ENCODE peak calls at places on chromosome 3, in six cellular contexts. One of them, this sample, is unnamed.
A peak's percentile ranks its signal among the peaks of the same experiment; 100 is the strongest.

GRCh38 chr3:165519687-165520086 is 317.5 kb downstream of the BCHE start:
- DNase-seq in IMR-90: no peak
- DNase-seq in mesendoderm: no peak
- DNase-seq in mesenchymal stem cell: no peak
- DNase-seq in H1: no peak
- DNase-seq in neuronal stem cell: no peak
- DNase-seq in this sample: no peak

GRCh38 chr3:128323206-128324081 is 143.2 kb downstream of the DNAJB8 start:
- DNase-seq in H1: peak; percentile 28
- DNase-seq in mesendoderm: no peak
- DNase-seq in mesenchymal stem cell: no peak
- DNase-seq in IMR-90: no peak
- DNase-seq in neuronal stem cell: no peak
- DNase-seq in this sample: no peak

GRCh38 chr3:184110316-184110725 is 13.5 kb downstream of the HTR3E start:
- DNase-seq in mesenchymal stem cell: peak; percentile 23
- DNase-seq in IMR-90: peak; percentile 79
- DNase-seq in mesendoderm: peak; percentile 69
- DNase-seq in H1: no peak
- DNase-seq in neuronal stem cell: no peak
- DNase-seq in this sample: no peak

GRCh38 chr3:39148116-39149058 is 5.0 kb downstream of the CSRNP1 start:
- DNase-seq in mesenchymal stem cell: peak; percentile 89
- DNase-seq in mesendoderm: peak; percentile 68
- DNase-seq in neuronal stem cell: no peak
- DNase-seq in H1: no peak
- DNase-seq in IMR-90: peak; percentile 75
- DNase-seq in this sample: no peak

GRCh38 chr3:179589143-179589542 is 15.3 kb downstream of the MRPL47 start:
- DNase-seq in mesendoderm: no peak
- DNase-seq in IMR-90: peak; percentile 73
- DNase-seq in mesenchymal stem cell: peak; percentile 62
- DNase-seq in neuronal stem cell: no peak
- DNase-seq in H1: no peak
- DNase-seq in this sample: no peak

GRCh38 chr3:101963902-101964362 is 114.6 kb downstream of the NFKBIZ start:
- DNase-seq in IMR-90: peak; percentile 78
- DNase-seq in H1: no peak
- DNase-seq in neuronal stem cell: no peak
- DNase-seq in mesendoderm: no peak
- DNase-seq in mesenchymal stem cell: peak; percentile 41
- DNase-seq in this sample: peak; percentile 12

GRCh38 chr3:107240183-107241091 is 136.8 kb upstream of the CCDC54 start:
- DNase-seq in H1: peak; percentile 84
- DNase-seq in neuronal stem cell: peak; percentile 61
- DNase-seq in IMR-90: peak; percentile 75
- DNase-seq in mesenchymal stem cell: peak; percentile 83
- DNase-seq in mesendoderm: peak; percentile 70
- DNase-seq in this sample: peak; percentile 65

GRCh38 chr3:42700366-42701288 is 2.0 kb downstream of the HHATL start:
- DNase-seq in H1: peak; percentile 38
- DNase-seq in neuronal stem cell: no peak
- DNase-seq in IMR-90: no peak
- DNase-seq in mesendoderm: no peak
- DNase-seq in mesenchymal stem cell: no peak
- DNase-seq in this sample: no peak

GRCh38 chr3:171295502-171296373 is 164.5 kb downstream of the TNIK start:
- DNase-seq in mesendoderm: no peak
- DNase-seq in IMR-90: no peak
- DNase-seq in H1: no peak
- DNase-seq in neuronal stem cell: no peak
- DNase-seq in mesenchymal stem cell: no peak
- DNase-seq in this sample: no peak

GRCh38 chr3:137642831-137643230 is 121.3 kb upstream of the SOX14 start:
- DNase-seq in IMR-90: no peak
- DNase-seq in neuronal stem cell: no peak
- DNase-seq in mesenchymal stem cell: no peak
- DNase-seq in mesendoderm: peak; percentile 91
- DNase-seq in H1: no peak
- DNase-seq in this sample: no peak

GRCh38 chr3:14201881-14202684 is 23.5 kb downstream of the LSM3 start:
- DNase-seq in mesendoderm: no peak
- DNase-seq in mesenchymal stem cell: no peak
- DNase-seq in neuronal stem cell: no peak
- DNase-seq in IMR-90: no peak
- DNase-seq in H1: peak; percentile 42
- DNase-seq in this sample: no peak

GRCh38 chr3:130770637-130771036 is 24.0 kb upstream of the PIK3R4 start:
- DNase-seq in neuronal stem cell: no peak
- DNase-seq in mesenchymal stem cell: no peak
- DNase-seq in IMR-90: no peak
- DNase-seq in mesendoderm: no peak
- DNase-seq in H1: no peak
- DNase-seq in this sample: no peak

GRCh38 chr3:80190051-80190450 is 422.3 kb upstream of the ROBO1 start:
- DNase-seq in H1: no peak
- DNase-seq in mesenchymal stem cell: peak; percentile 68
- DNase-seq in neuronal stem cell: no peak
- DNase-seq in mesendoderm: peak; percentile 50
- DNase-seq in IMR-90: peak; percentile 30
- DNase-seq in this sample: no peak

GRCh38 chr3:124701687-124702086 is 28.6 kb upstream of the UMPS start:
- DNase-seq in mesenchymal stem cell: peak; percentile 52
- DNase-seq in H1: no peak
- DNase-seq in mesendoderm: no peak
- DNase-seq in IMR-90: peak; percentile 79
- DNase-seq in neuronal stem cell: no peak
- DNase-seq in this sample: no peak

GRCh38 chr3:122021811-122022401 is at the start of gene ILDR1:
- DNase-seq in neuronal stem cell: no peak
- DNase-seq in IMR-90: no peak
- DNase-seq in mesenchymal stem cell: no peak
- DNase-seq in H1: peak; percentile 79
- DNase-seq in mesendoderm: no peak
- DNase-seq in this sample: peak; percentile 55

GRCh38 chr3:179347108-179347382 is 464 bp upstream of the MFN1 start:
- DNase-seq in IMR-90: no peak
- DNase-seq in neuronal stem cell: no peak
- DNase-seq in mesenchymal stem cell: no peak
- DNase-seq in mesendoderm: no peak
- DNase-seq in H1: no peak
- DNase-seq in this sample: no peak

GRCh38 chr3:41975421-41976103 is 13.7 kb upstream of the ULK4 start:
- DNase-seq in neuronal stem cell: no peak
- DNase-seq in mesendoderm: no peak
- DNase-seq in IMR-90: no peak
- DNase-seq in mesenchymal stem cell: no peak
- DNase-seq in H1: no peak
- DNase-seq in this sample: peak; percentile 56

GRCh38 chr3:47409284-47409683 is 28.5 kb downstream of the PTPN23 start:
- DNase-seq in IMR-90: no peak
- DNase-seq in neuronal stem cell: no peak
- DNase-seq in H1: no peak
- DNase-seq in mesendoderm: no peak
- DNase-seq in mesenchymal stem cell: no peak
- DNase-seq in this sample: no peak

GRCh38 chr3:167406876-167407492 is 26.9 kb upstream of the ZBBX start:
- DNase-seq in mesendoderm: peak; percentile 90
- DNase-seq in H1: no peak
- DNase-seq in neuronal stem cell: peak; percentile 56
- DNase-seq in IMR-90: peak; percentile 15
- DNase-seq in mesenchymal stem cell: peak; percentile 78
- DNase-seq in this sample: peak; percentile 69

GRCh38 chr3:8490079-8490552 is 11.5 kb upstream of the LMCD1 start:
- DNase-seq in mesendoderm: peak; percentile 50
- DNase-seq in H1: no peak
- DNase-seq in neuronal stem cell: no peak
- DNase-seq in mesenchymal stem cell: peak; percentile 87
- DNase-seq in IMR-90: peak; percentile 98
- DNase-seq in this sample: peak; percentile 97

GRCh38 chr3:53970656-53971055 is 79.0 kb upstream of the SELENOK start:
- DNase-seq in mesendoderm: peak; percentile 56
- DNase-seq in H1: peak; percentile 50
- DNase-seq in mesenchymal stem cell: no peak
- DNase-seq in IMR-90: no peak
- DNase-seq in neuronal stem cell: peak; percentile 11
- DNase-seq in this sample: peak; percentile 6

GRCh38 chr3:56987238-56987932 is 73.1 kb upstream of the SPATA12 start:
- DNase-seq in H1: no peak
- DNase-seq in mesendoderm: peak; percentile 48
- DNase-seq in mesenchymal stem cell: no peak
- DNase-seq in IMR-90: no peak
- DNase-seq in neuronal stem cell: no peak
- DNase-seq in this sample: no peak

GRCh38 chr3:24682141-24682547 is 187.5 kb upstream of the THRB start:
- DNase-seq in H1: no peak
- DNase-seq in mesendoderm: no peak
- DNase-seq in neuronal stem cell: no peak
- DNase-seq in IMR-90: no peak
- DNase-seq in mesenchymal stem cell: peak; percentile 90
- DNase-seq in this sample: peak; percentile 95

GRCh38 chr3:134326760-134327593 is 47.3 kb downstream of the AMOTL2 start:
- DNase-seq in mesenchymal stem cell: peak; percentile 94
- DNase-seq in IMR-90: peak; percentile 97
- DNase-seq in H1: no peak
- DNase-seq in neuronal stem cell: peak; percentile 64
- DNase-seq in mesendoderm: peak; percentile 100
- DNase-seq in this sample: peak; percentile 100

GRCh38 chr3:13052191-13052590 is 21.0 kb downstream of the IQSEC1 start:
- DNase-seq in IMR-90: no peak
- DNase-seq in neuronal stem cell: no peak
- DNase-seq in mesendoderm: no peak
- DNase-seq in mesenchymal stem cell: no peak
- DNase-seq in H1: no peak
- DNase-seq in this sample: no peak

GRCh38 chr3:58711871-58712270 is 45.3 kb upstream of the FAM3D start:
- DNase-seq in H1: no peak
- DNase-seq in mesendoderm: no peak
- DNase-seq in IMR-90: no peak
- DNase-seq in mesenchymal stem cell: no peak
- DNase-seq in neuronal stem cell: no peak
- DNase-seq in this sample: no peak

DNA sequence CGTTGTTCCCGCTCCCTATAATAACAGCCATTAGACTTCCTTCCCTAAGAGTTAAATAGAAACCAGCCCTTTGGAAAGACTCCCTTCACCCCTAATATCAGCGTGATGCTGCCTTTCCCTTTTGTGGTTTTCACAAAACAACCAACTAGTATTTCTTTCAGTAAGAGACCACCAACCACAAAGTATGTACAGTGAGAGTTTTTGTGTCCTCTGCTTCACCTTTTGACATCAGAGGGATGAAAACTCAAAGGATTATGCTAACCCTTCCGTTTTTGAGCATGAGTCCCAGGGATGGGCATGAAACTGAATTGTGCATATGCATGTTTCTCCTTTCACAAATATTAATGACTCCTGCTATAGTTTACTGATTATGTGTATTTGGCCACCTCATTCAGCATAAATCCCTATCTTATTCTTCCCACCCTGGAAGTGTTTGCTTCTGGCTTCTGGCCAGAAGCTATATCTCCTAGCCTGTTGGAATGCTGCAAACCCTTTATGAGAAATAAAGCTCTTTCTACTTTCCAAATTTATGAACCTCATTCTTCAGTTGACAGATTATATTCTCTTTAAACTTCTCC is 59.2 kb downstream of the RSRC1 start:
- DNase-seq in H1: no peak
- DNase-seq in mesendoderm: no peak
- DNase-seq in mesenchymal stem cell: peak; percentile 14
- DNase-seq in IMR-90: peak; percentile 21
- DNase-seq in neuronal stem cell: no peak
- DNase-seq in this sample: no peak
- H3K4me3 ChIP-seq in H1: no peak overlapping the region
- H3K4me3 ChIP-seq in mesendoderm: no peak overlapping the region
- H3K4me3 ChIP-seq in mesenchymal stem cell: no peak overlapping the region
- H3K4me3 ChIP-seq in IMR-90: no peak overlapping the region
- H3K4me3 ChIP-seq in neuronal stem cell: no peak overlapping the region
- H3K4me3 ChIP-seq in this sample: no peak overlapping the region

GRCh38 chr3:51384145-51384729 is 854 bp upstream of the MANF start:
- DNase-seq in H1: peak; percentile 62
- DNase-seq in mesendoderm: peak; percentile 31
- DNase-seq in mesenchymal stem cell: no peak
- DNase-seq in IMR-90: no peak
- DNase-seq in neuronal stem cell: no peak
- DNase-seq in this sample: peak; percentile 45
- H3K4ac ChIP-seq in H1: peak overlapping the region; percentile 94
- H3K4ac ChIP-seq in mesendoderm: peak overlapping the region; percentile 94
- H3K4ac ChIP-seq in mesenchymal stem cell: peak overlapping the region; percentile 95
- H3K4ac ChIP-seq in IMR-90: peak overlapping the region; percentile 96
- H3K4ac ChIP-seq in neuronal stem cell: peak overlapping the region; percentile 8
- H3K4ac ChIP-seq in this sample: peak overlapping the region; percentile 89

DNA sequence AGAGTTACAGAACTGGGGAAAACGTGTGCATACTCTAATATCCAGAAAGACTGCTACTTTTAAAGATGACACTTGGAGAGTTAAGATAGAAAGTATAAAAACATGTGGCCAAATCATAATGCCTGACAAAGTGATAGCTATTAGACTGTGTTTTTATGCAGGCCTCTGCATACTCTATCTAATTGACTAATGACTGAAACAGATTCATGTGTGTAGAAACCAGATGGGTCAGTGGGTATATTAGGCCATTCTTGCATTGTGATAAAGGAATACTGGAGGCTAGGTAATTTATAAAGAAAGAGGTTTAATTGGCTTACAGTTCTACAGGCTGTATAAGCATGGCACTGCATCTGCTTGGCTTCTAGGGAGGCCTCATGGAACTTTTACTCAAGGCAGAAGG is 71.5 kb downstream of the PPM1L start:
- DNase-seq in neuronal stem cell: no peak
- DNase-seq in mesendoderm: no peak
- DNase-seq in IMR-90: no peak
- DNase-seq in mesenchymal stem cell: no peak
- DNase-seq in H1: no peak
- DNase-seq in this sample: no peak
- H3K4me3 ChIP-seq in neuronal stem cell: no peak overlapping the region
- H3K4me3 ChIP-seq in mesendoderm: no peak overlapping the region
- H3K4me3 ChIP-seq in IMR-90: no peak overlapping the region
- H3K4me3 ChIP-seq in mesenchymal stem cell: no peak overlapping the region
- H3K4me3 ChIP-seq in H1: no peak overlapping the region
- H3K4me3 ChIP-seq in this sample: no peak overlapping the region

DNA sequence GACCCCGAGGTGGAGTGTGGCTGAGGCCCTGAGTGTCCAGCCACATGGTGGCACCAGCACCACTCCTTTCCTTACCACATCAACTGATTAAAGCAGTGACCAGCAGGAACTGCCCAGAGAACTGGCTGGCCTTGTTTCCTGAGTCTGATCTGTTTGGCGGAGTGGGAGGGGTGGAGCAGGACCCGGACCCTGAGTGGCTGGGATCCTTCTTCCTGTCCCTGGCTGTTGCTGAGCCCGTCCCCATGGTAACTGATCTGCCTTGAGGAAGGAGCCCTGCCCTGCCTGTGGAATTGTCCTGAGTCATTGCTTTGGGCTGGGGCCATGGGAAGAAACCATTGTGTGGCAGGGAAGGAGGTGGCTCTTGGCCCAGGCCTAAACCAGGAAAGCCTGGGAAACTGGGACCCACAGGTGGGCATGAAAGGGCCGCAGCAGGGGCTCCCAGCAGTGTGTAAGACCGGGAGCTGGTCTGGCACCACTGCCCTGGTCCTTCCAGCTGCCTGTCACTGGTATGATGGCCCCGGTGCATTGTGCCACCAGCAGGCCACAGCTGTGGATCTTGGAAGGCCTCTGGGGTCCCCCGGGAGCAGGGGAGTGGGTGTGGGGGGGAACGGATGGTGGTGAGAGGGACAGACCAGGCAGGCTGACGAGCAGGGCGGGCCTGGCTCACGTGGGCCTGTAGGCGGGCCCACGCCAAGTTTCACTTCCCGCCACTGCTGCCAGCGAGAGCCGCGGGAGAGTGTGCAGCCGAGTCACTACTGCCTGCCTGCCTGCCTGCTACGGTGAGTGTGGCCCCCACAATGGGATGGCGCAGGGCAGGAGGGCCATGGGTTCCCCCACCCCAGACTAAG is 19.2 kb downstream of the ATRIP start:
- DNase-seq in mesenchymal stem cell: peak; percentile 100
- DNase-seq in mesendoderm: peak; percentile 100
- DNase-seq in IMR-90: peak; percentile 100
- DNase-seq in H1: peak; percentile 87
- DNase-seq in neuronal stem cell: peak; percentile 97
- DNase-seq in this sample: peak; percentile 100
- H3K4ac ChIP-seq in mesenchymal stem cell: peak overlapping the region; percentile 97
- H3K4ac ChIP-seq in mesendoderm: peak overlapping the region; percentile 81
- H3K4ac ChIP-seq in IMR-90: peak overlapping the region; percentile 96
- H3K4ac ChIP-seq in H1: peak overlapping the region; percentile 61
- H3K4ac ChIP-seq in neuronal stem cell: peak overlapping the region; percentile 98
- H3K4ac ChIP-seq in this sample: peak overlapping the region; percentile 78